ENCODE peak calls at places on chromosomes 16 and 17, in ten cellular contexts. L, S, F, O, D, C, N, Q, Z and P are unnamed samples.

GRCh38 chr17:68398731-68399637 is 58.3 kb downstream of the WIPI1 start:
- DNase-seq in S (peak), Q (peak), L (no peak), O (peak), D (peak), Z (peak), F (peak), N (peak), C (peak), P (no peak)

GRCh38 chr16:79758615-79759346 is 158.2 kb upstream of the MAF start:
- DNase-seq in S (no peak), Z (peak), O (no peak), C (no peak), L (no peak), Q (no peak), F (no peak), D (no peak), N (no peak), P (no peak)

GRCh38 chr16:23398987-23399805 is 53.8 kb downstream of the COG7 start:
- DNase-seq in Q (no peak), C (no peak), S (peak), D (no peak), N (peak), L (no peak), O (no peak), Z (no peak), F (peak), P (peak)

GRCh38 chr17:81134064-81134781 is 31.1 kb upstream of the PVALEF start:
- DNase-seq in O (no peak), L (no peak), D (no peak), S (no peak), Q (no peak), C (no peak), N (no peak), Z (no peak), F (no peak), P (no peak)

GRCh38 chr16:57600048-57600835 is 28.2 kb upstream of the ADGRG1 start:
- DNase-seq in F (no peak), Z (peak), Q (peak), D (peak), O (no peak), L (no peak), C (peak), N (peak), S (peak), P (peak)

GRCh38 chr17:45341389-45342158 is 24.8 kb upstream of the MAP3K14 start:
- DNase-seq in F (peak), N (peak), O (no peak), L (no peak), S (peak), C (peak), D (peak), Z (no peak), Q (peak), P (no peak)

GRCh38 chr16:56294599-56294998 is 103.3 kb downstream of the GNAO1 start:
- DNase-seq in D (peak), C (peak), Z (no peak), Q (peak), L (no peak), O (no peak), F (no peak), S (peak), N (peak), P (no peak)

GRCh38 chr16:76376988-76377387 is 99.8 kb downstream of the CNTNAP4 start:
- DNase-seq in D (no peak), F (no peak), Z (no peak), O (no peak), C (no peak), N (no peak), S (no peak), Q (no peak), L (no peak), P (no peak)

GRCh38 chr16:27408602-27409031 is 6.6 kb downstream of the IL21R start:
- DNase-seq in Z (no peak), L (no peak), C (no peak), F (no peak), S (no peak), O (no peak), N (no peak), Q (peak), D (no peak), P (no peak)

GRCh38 chr16:88437367-88437964 is 15.6 kb upstream of the ZFPM1 start:
- DNase-seq in O (peak), Z (no peak), F (peak), L (no peak), D (peak), C (peak), Q (no peak), S (no peak), N (peak), P (no peak)